ENCODE peak calls at places on chromosomes 3 and 15, in five cellular contexts. H is CD8-positive, alpha-beta T cell; W is ovary; G is dorsolateral prefrontal cortex; A is CD4-positive, alpha-beta T cell. J is an unnamed sample.
A peak's percentile ranks its signal among the peaks of the same experiment; 100 is the strongest.

GRCh38 chr15:73295630-73296286 is 73.0 kb downstream of the HCN4 start:
- DNase-seq in G (no peak), A (no peak), H (no peak), W (no peak), J (no peak)

GRCh38 chr15:60673918-60674558 is 195.1 kb upstream of the ICE2 start:
- DNase-seq in H (no peak), W (no peak), G (peak; percentile 47), A (no peak), J (no peak)

GRCh38 chr3:40079203-40079844 is 230.2 kb upstream of the EIF1B start:
- DNase-seq in W (no peak), H (no peak), A (no peak), G (no peak), J (no peak)

GRCh38 chr3:61449327-61450040 is 111.9 kb upstream of the PTPRG start:
- DNase-seq in A (no peak), G (no peak), W (no peak), H (no peak), J (no peak)

GRCh38 chr3:24088782-24089181 is 143.7 kb downstream of the NR1D2 start:
- DNase-seq in G (no peak), H (no peak), W (no peak), A (no peak), J (no peak)

GRCh38 chr15:52255935-52256334 is 39.7 kb downstream of the MYO5C start:
- DNase-seq in A (no peak), H (no peak), W (no peak), G (no peak), J (no peak)

GRCh38 chr3:40306336-40306735 is 3.2 kb upstream of the EIF1B start:
- DNase-seq in G (no peak), A (no peak), W (no peak), H (no peak), J (no peak)

GRCh38 chr3:188147782-188148181 is 6.2 kb upstream of the LPP start:
- DNase-seq in H (no peak), G (no peak), W (no peak), A (no peak), J (no peak)

GRCh38 chr3:196792771-196793170 is 53.1 kb downstream of the PAK2 start:
- DNase-seq in H (no peak), W (no peak), G (no peak), A (no peak), J (no peak)

GRCh38 chr15:89364341-89364740 is 29.7 kb upstream of the POLG start:
- DNase-seq in A (no peak), W (no peak), H (no peak), G (no peak), J (peak; percentile 41)

DNA sequence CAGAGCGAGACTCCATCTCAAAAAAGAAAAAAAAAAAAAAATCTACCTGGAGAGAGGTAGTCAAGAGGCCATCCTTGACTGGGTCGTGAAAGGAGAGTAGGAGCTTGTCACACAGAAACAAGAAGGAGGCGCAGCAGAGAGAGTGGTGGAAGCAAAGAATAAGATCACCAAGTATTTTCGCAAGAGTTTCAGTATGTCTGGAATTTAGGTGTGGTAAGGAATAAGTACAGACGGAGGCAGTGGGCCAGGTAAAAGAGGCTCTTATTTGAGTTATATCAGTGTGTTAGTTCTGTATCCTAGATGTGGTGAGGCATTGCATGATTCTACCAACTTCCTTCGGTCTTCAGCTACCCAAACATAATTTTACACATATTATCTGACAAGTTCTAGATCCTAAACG is 14.6 kb upstream of the ATP10A start:
- DNase-seq in G (no peak), H (no peak), A (no peak), W (no peak), J (no peak)
- TF ChIP-seq CTCF in G (no peak), H (no peak), A (no peak), W (no peak), J (no peak)

DNA sequence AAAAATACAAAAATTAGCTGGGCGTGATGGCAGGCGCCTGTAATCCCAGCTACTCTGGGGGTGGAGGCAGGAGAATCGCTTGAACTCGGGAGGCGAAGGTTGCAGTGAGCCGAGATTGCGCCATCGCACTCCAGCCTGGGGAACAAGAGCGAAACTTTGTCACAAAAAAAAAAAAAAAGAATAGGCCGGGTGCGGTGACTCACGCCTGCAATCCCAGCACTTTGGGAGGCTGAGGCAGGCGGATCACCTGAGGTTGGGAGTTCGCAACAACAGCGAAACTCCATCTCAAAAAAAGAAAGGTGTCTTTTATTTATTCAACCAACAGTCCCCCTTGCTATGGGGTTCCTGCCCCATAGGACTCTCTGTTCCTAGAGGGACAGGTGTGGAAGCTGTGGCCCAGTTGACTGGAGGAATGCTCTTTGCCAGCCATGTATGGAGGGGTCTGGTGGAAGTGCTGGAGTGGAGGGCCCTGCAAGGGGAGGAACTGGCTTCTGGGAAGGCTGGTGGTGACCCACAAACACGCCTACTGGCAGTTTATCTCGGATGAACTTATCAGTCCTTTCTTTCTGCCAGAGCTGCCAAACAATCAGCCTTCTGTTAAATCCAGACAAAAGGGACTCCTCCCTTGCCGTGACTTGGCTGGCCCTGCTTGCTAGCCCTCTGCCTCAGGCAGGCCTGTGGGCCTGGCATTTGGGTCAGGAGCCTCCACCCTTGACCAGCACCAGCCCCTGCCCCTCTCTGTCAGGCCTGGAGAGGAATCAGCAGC is 4.6 kb upstream of the DAG1 start:
- DNase-seq in A (no peak), G (no peak), H (no peak), W (no peak), J (no peak)
- H3K27ac ChIP-seq in A (no peak overlapping the region), G (peak overlapping the region; percentile 46), H (no peak overlapping the region), W (no peak overlapping the region), J (no peak overlapping the region)

DNA sequence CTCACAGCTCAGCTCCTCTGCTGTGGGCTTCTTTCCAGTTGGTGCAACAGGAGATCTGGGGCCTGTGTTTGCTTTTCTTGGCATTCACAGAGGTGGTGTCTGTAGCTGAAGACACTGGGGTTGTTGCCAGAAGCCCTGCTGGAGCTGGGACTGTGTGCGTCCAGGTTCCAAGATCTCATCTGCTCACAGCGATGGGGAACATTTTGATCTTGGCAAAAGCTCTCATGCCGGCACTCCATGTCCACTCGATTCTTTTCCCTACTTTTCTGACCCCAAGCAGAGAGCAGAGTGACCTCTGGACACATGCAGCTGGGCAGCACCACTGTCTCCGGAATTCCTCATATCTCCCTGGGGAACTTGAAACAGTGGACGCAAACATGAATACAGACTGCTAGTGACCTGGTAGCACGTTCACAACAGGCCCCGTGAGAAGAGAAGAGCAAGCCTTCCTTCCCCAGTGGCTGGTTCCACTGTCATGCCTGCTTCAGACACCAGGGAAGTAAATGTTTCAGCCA is 36.1 kb upstream of the MECOM start:
- DNase-seq in A (no peak), W (peak; percentile 88), G (no peak), H (no peak), J (peak; percentile 78)
- TF ChIP-seq CTCF in A (no peak), W (no peak), G (no peak), H (no peak), J (no peak)

GRCh38 chr15:84633311-84634227 is 20.5 kb downstream of the WDR73 start:
- DNase-seq in H (peak; percentile 58), W (peak; percentile 78), A (peak; percentile 59), G (peak; percentile 70), J (peak; percentile 90)
- H3K27ac ChIP-seq in H (peak overlapping the region; percentile 51), W (peak overlapping the region; percentile 86), A (peak overlapping the region; percentile 61), G (peak overlapping the region; percentile 95), J (peak overlapping the region; percentile 95)

DNA sequence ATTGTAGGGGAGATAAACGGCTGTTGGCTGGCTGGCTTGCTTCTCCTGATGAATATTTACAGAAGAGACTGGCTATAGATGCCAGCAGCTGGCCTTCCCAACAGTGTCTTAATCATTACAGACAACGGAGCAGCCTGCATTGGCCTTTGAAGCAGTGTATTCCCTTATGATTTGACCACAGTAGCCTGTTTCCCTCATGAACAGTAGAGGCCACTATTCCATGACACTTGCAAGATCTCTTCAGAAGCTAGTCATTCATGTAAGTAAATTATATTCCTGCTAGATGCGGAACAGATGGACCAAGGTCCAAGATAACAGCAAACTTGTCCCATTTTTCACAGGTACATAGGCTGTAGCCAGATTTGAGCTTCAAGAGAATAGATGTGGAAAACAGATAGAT is 47.3 kb downstream of the TMCO5A start:
- DNase-seq in W (no peak), G (no peak), A (no peak), H (no peak), J (no peak)
- TF ChIP-seq CTCF in W (no peak), G (no peak), A (no peak), H (no peak), J (no peak)

J was measured in kidney.